ENCODE peak calls at places on chromosomes 3 and 15, in six cellular contexts. One of them, this sample, is unnamed.

GRCh38 chr15:64461577-64462162 is 1.3 kb downstream of the ZNF609 start:
- DNase-seq in mesothelial cell of epicardium: no peak
- DNase-seq in tibial artery: no peak
- DNase-seq in HFF-Myc: no peak
- DNase-seq in upper lobe of right lung: no peak
- DNase-seq in WERI-Rb-1: peak; percentile 22
- DNase-seq in this sample: no peak

GRCh38 chr3:13539285-13539625 is 9.7 kb upstream of the FBLN2 start:
- DNase-seq in mesothelial cell of epicardium: no peak
- DNase-seq in tibial artery: peak; percentile 63
- DNase-seq in HFF-Myc: no peak
- DNase-seq in upper lobe of right lung: no peak
- DNase-seq in WERI-Rb-1: no peak
- DNase-seq in this sample: no peak

GRCh38 chr15:49464513-49464912 is 41.5 kb downstream of the FGF7 start:
- DNase-seq in mesothelial cell of epicardium: no peak
- DNase-seq in tibial artery: no peak
- DNase-seq in HFF-Myc: peak; percentile 60
- DNase-seq in upper lobe of right lung: no peak
- DNase-seq in WERI-Rb-1: no peak
- DNase-seq in this sample: no peak

GRCh38 chr3:36653095-36653494 is 111.3 kb downstream of the DCLK3 start:
- DNase-seq in mesothelial cell of epicardium: no peak
- DNase-seq in tibial artery: no peak
- DNase-seq in HFF-Myc: peak; percentile 15
- DNase-seq in upper lobe of right lung: no peak
- DNase-seq in WERI-Rb-1: no peak
- DNase-seq in this sample: no peak

GRCh38 chr15:99502661-99503060 is 63.1 kb upstream of the MEF2A start:
- DNase-seq in mesothelial cell of epicardium: no peak
- DNase-seq in tibial artery: no peak
- DNase-seq in HFF-Myc: no peak
- DNase-seq in upper lobe of right lung: no peak
- DNase-seq in WERI-Rb-1: no peak
- DNase-seq in this sample: no peak

GRCh38 chr3:149352556-149352955 is 19.1 kb upstream of the TM4SF18 start:
- DNase-seq in mesothelial cell of epicardium: no peak
- DNase-seq in tibial artery: peak; percentile 69
- DNase-seq in HFF-Myc: no peak
- DNase-seq in upper lobe of right lung: peak; percentile 84
- DNase-seq in WERI-Rb-1: peak; percentile 75
- DNase-seq in this sample: no peak

GRCh38 chr3:192481638-192482037 is 245.7 kb downstream of the FGF12 start:
- DNase-seq in mesothelial cell of epicardium: no peak
- DNase-seq in tibial artery: no peak
- DNase-seq in HFF-Myc: no peak
- DNase-seq in upper lobe of right lung: no peak
- DNase-seq in WERI-Rb-1: no peak
- DNase-seq in this sample: no peak

GRCh38 chr3:184077881-184078280 is 19.0 kb upstream of the HTR3E start:
- DNase-seq in mesothelial cell of epicardium: no peak
- DNase-seq in tibial artery: no peak
- DNase-seq in HFF-Myc: no peak
- DNase-seq in upper lobe of right lung: no peak
- DNase-seq in WERI-Rb-1: no peak
- DNase-seq in this sample: no peak

GRCh38 chr3:181935915-181936314 is 224.2 kb downstream of the SOX2 start:
- DNase-seq in mesothelial cell of epicardium: no peak
- DNase-seq in tibial artery: no peak
- DNase-seq in HFF-Myc: no peak
- DNase-seq in upper lobe of right lung: no peak
- DNase-seq in WERI-Rb-1: no peak
- DNase-seq in this sample: no peak

GRCh38 chr3:53808496-53808895 is 37.7 kb downstream of the CHDH start:
- DNase-seq in mesothelial cell of epicardium: peak; percentile 28
- DNase-seq in tibial artery: no peak
- DNase-seq in HFF-Myc: no peak
- DNase-seq in upper lobe of right lung: no peak
- DNase-seq in WERI-Rb-1: no peak
- DNase-seq in this sample: no peak

GRCh38 chr3:50662408-50662807 is 12.3 kb upstream of the DOCK3 start:
- DNase-seq in mesothelial cell of epicardium: no peak
- DNase-seq in tibial artery: peak; percentile 34
- DNase-seq in HFF-Myc: no peak
- DNase-seq in upper lobe of right lung: peak; percentile 17
- DNase-seq in WERI-Rb-1: no peak
- DNase-seq in this sample: no peak
- TF ChIP-seq CTCF in mesothelial cell of epicardium: no peak
- TF ChIP-seq CTCF in tibial artery: no peak
- TF ChIP-seq CTCF in HFF-Myc: no peak
- TF ChIP-seq CTCF in upper lobe of right lung: no peak
- TF ChIP-seq CTCF in WERI-Rb-1: no peak
- TF ChIP-seq CTCF in this sample: no peak

GRCh38 chr3:30778923-30779322 is 115.5 kb downstream of the GADL1 start:
- DNase-seq in mesothelial cell of epicardium: no peak
- DNase-seq in tibial artery: no peak
- DNase-seq in HFF-Myc: no peak
- DNase-seq in upper lobe of right lung: no peak
- DNase-seq in WERI-Rb-1: no peak
- DNase-seq in this sample: no peak

GRCh38 chr3:30777426-30777825 is 117.0 kb downstream of the GADL1 start:
- DNase-seq in mesothelial cell of epicardium: no peak
- DNase-seq in tibial artery: no peak
- DNase-seq in HFF-Myc: no peak
- DNase-seq in upper lobe of right lung: no peak
- DNase-seq in WERI-Rb-1: peak; percentile 72
- DNase-seq in this sample: no peak

GRCh38 chr3:30775070-30775469 is 119.4 kb downstream of the GADL1 start:
- DNase-seq in mesothelial cell of epicardium: no peak
- DNase-seq in tibial artery: no peak
- DNase-seq in HFF-Myc: no peak
- DNase-seq in upper lobe of right lung: no peak
- DNase-seq in WERI-Rb-1: peak; percentile 47
- DNase-seq in this sample: no peak

GRCh38 chr3:30776186-30776815 is 118.2 kb downstream of the GADL1 start:
- DNase-seq in mesothelial cell of epicardium: no peak
- DNase-seq in tibial artery: no peak
- DNase-seq in HFF-Myc: no peak
- DNase-seq in upper lobe of right lung: no peak
- DNase-seq in WERI-Rb-1: no peak
- DNase-seq in this sample: no peak

GRCh38 chr3:30779686-30780287 is 114.7 kb downstream of the GADL1 start:
- DNase-seq in mesothelial cell of epicardium: no peak
- DNase-seq in tibial artery: no peak
- DNase-seq in HFF-Myc: peak; percentile 32
- DNase-seq in upper lobe of right lung: no peak
- DNase-seq in WERI-Rb-1: peak; percentile 46
- DNase-seq in this sample: no peak
- TF ChIP-seq CTCF in mesothelial cell of epicardium: no peak
- TF ChIP-seq CTCF in tibial artery: peak; percentile 32
- TF ChIP-seq CTCF in HFF-Myc: peak; percentile 69
- TF ChIP-seq CTCF in upper lobe of right lung: peak; percentile 53
- TF ChIP-seq CTCF in WERI-Rb-1: peak; percentile 52
- TF ChIP-seq CTCF in this sample: no peak

GRCh38 chr3:179768080-179768479 is 115.2 kb downstream of the USP13 start:
- DNase-seq in mesothelial cell of epicardium: no peak
- DNase-seq in tibial artery: no peak
- DNase-seq in HFF-Myc: peak; percentile 44
- DNase-seq in upper lobe of right lung: no peak
- DNase-seq in WERI-Rb-1: peak; percentile 59
- DNase-seq in this sample: no peak
- TF ChIP-seq CTCF in mesothelial cell of epicardium: peak; percentile 24
- TF ChIP-seq CTCF in tibial artery: no peak
- TF ChIP-seq CTCF in HFF-Myc: peak; percentile 58
- TF ChIP-seq CTCF in upper lobe of right lung: no peak
- TF ChIP-seq CTCF in WERI-Rb-1: peak; percentile 77
- TF ChIP-seq CTCF in this sample: no peak

GRCh38 chr3:64223809-64224570 is 1.3 kb downstream of the PRICKLE2 start:
- DNase-seq in mesothelial cell of epicardium: no peak
- DNase-seq in tibial artery: no peak
- DNase-seq in HFF-Myc: no peak
- DNase-seq in upper lobe of right lung: no peak
- DNase-seq in WERI-Rb-1: peak; percentile 39
- DNase-seq in this sample: no peak
- TF ChIP-seq CTCF in mesothelial cell of epicardium: no peak
- TF ChIP-seq CTCF in tibial artery: no peak
- TF ChIP-seq CTCF in HFF-Myc: no peak
- TF ChIP-seq CTCF in upper lobe of right lung: no peak
- TF ChIP-seq CTCF in WERI-Rb-1: no peak
- TF ChIP-seq CTCF in this sample: no peak

This sample was measured in thoracic aorta.